ENCODE peak calls at places on chromosomes 5 and 9, in six cellular contexts. H is epithelial cell of prostate; V is RWPE1; T is endothelial cell; W is activated CD4-positive, alpha-beta memory T cell treated with anti-CD3 and anti-CD28 coated beads, Interleukin-2, amount 10 ng/mL, durations not matched to agents 7 days and 5 days; L is GM13976. D is an unnamed sample.
A peak's percentile ranks its signal among the peaks of the same experiment; 100 is the strongest.

GRCh38 chr9:112863214-112863613 is 27.5 kb downstream of the SLC46A2 start:
- DNase-seq in H (no peak), V (no peak), T (no peak), W (no peak), L (no peak), D (no peak)

GRCh38 chr9:82488702-82489578 is 500.4 kb downstream of the SPATA31D1 start:
- DNase-seq in H (peak; percentile 22), V (peak; percentile 59), T (no peak), W (no peak), L (peak; percentile 2), D (no peak)

GRCh38 chr5:172666251-172666650 is 25.2 kb downstream of the NEURL1B start:
- DNase-seq in H (no peak), V (no peak), T (peak; percentile 30), W (no peak), L (no peak), D (no peak)

GRCh38 chr5:56918054-56918453 is 8.7 kb downstream of the SETD9 start:
- DNase-seq in H (no peak), V (no peak), T (no peak), W (no peak), L (no peak), D (no peak)

GRCh38 chr5:1515311-1515920 is 8.3 kb downstream of the LPCAT1 start:
- DNase-seq in H (no peak), V (no peak), T (no peak), W (no peak), L (no peak), D (no peak)

GRCh38 chr9:124308606-124309310 is 51.0 kb downstream of the NEK6 start:
- DNase-seq in H (no peak), V (no peak), T (no peak), W (no peak), L (no peak), D (no peak)

GRCh38 chr5:147956064-147956841 is 49.9 kb upstream of the C5orf46 start:
- DNase-seq in H (no peak), V (peak; percentile 51), T (no peak), W (no peak), L (no peak), D (no peak)

GRCh38 chr5:141878186-141878770 is at the start of gene PCDH1:
- DNase-seq in H (no peak), V (peak; percentile 70), T (peak; percentile 50), W (no peak), L (no peak), D (no peak)

GRCh38 chr5:115150512-115150911 is 19.2 kb downstream of the TRIM36 start:
- DNase-seq in H (no peak), V (no peak), T (no peak), W (no peak), L (no peak), D (no peak)